ENCODE peak calls at places on chromosomes 13 and 19, in nine cellular contexts. F is lung, S is endothelial cell of umbilical vein, Y is tibial nerve, I is body of pancreas, Z is thoracic aorta, J is Peyer's patch, D is astrocyte of the spinal cord, V is uterus. M is an unnamed sample.

GRCh38 chr13:51311957-51312520 is 27.5 kb upstream of the SERPINE3 start:
- DNase-seq in S (no peak), Z (no peak), V (no peak), D (no peak), I (no peak), F (no peak), J (no peak), Y (no peak), M (no peak)

GRCh38 chr19:18741124-18741493 is 50.0 kb downstream of the COMP start:
- DNase-seq in D (no peak), Z (no peak), Y (no peak), S (no peak), I (peak; percentile 35), V (no peak), J (no peak), F (no peak), M (no peak)

GRCh38 chr13:29483211-29483610 is 112.3 kb downstream of the SLC7A1 start:
- DNase-seq in Z (no peak), J (no peak), F (peak; percentile 51), I (peak; percentile 82), D (no peak), V (no peak), S (no peak), Y (no peak), M (no peak)

GRCh38 chr13:38202730-38203129 is 146.9 kb upstream of the UFM1 start:
- DNase-seq in F (no peak), S (no peak), Z (no peak), V (no peak), D (peak; percentile 72), J (no peak), Y (no peak), I (no peak), M (no peak)

GRCh38 chr13:113740286-113740556 is 18.8 kb upstream of the TMEM255B start:
- DNase-seq in D (no peak), S (no peak), V (no peak), I (no peak), F (no peak), Z (no peak), Y (no peak), J (no peak), M (no peak)

GRCh38 chr13:24267283-24267682 is 42.1 kb upstream of the C1QTNF9 start:
- DNase-seq in Y (no peak), F (no peak), J (peak; percentile 43), Z (no peak), D (peak; percentile 13), V (no peak), I (no peak), S (no peak), M (no peak)

GRCh38 chr13:32150794-32151193 is 119.2 kb downstream of the FRY start:
- DNase-seq in I (peak; percentile 47), V (peak; percentile 89), Z (no peak), J (no peak), F (peak; percentile 32), D (peak; percentile 78), S (no peak), Y (peak; percentile 45), M (no peak)

GRCh38 chr19:31517466-31518180 is 168.4 kb upstream of the TSHZ3 start:
- DNase-seq in I (no peak), D (no peak), J (no peak), V (no peak), Z (no peak), Y (no peak), F (no peak), S (no peak), M (no peak)

GRCh38 chr19:14475251-14476073 is at the start of gene PTGER1:
- DNase-seq in S (no peak), Y (no peak), I (no peak), F (no peak), J (no peak), V (no peak), Z (no peak), D (peak; percentile 23), M (peak; percentile 69)

GRCh38 chr19:33638167-33639033 is 16.6 kb downstream of the CHST8 start:
- DNase-seq in F (no peak), S (no peak), I (no peak), Y (no peak), D (no peak), J (no peak), Z (no peak), V (no peak), M (no peak)

GRCh38 chr19:52943884-52944643 is 18.6 kb downstream of the ZNF816 start:
- DNase-seq in Y (no peak), J (no peak), F (no peak), S (no peak), Z (no peak), V (no peak), I (no peak), D (no peak), M (no peak)

GRCh38 chr19:28940751-28941500 is 272.0 kb downstream of the UQCRFS1 start:
- DNase-seq in D (peak; percentile 2), I (no peak), S (no peak), J (no peak), F (no peak), V (no peak), Y (no peak), Z (no peak), M (no peak)

GRCh38 chr13:75437582-75438318 is 44.2 kb downstream of the TBC1D4 start:
- DNase-seq in J (no peak), D (peak; percentile 73), S (no peak), I (no peak), F (no peak), Y (no peak), V (no peak), Z (no peak), M (no peak)

GRCh38 chr19:7304200-7304599 is 10.0 kb upstream of the INSR start:
- DNase-seq in F (no peak), Z (no peak), J (no peak), V (no peak), Y (no peak), D (no peak), S (no peak), I (no peak), M (no peak)

GRCh38 chr19:49570138-49570856 is 10.1 kb downstream of the NOSIP start:
- DNase-seq in Y (peak; percentile 72), F (peak; percentile 65), S (peak; percentile 80), J (peak; percentile 67), Z (no peak), I (peak; percentile 76), V (peak; percentile 43), D (peak; percentile 82), M (no peak)

GRCh38 chr13:111187879-111188643 is 73.0 kb downstream of the ARHGEF7 start:
- DNase-seq in S (peak; percentile 44), J (no peak), F (no peak), V (no peak), Y (no peak), D (peak; percentile 64), I (no peak), Z (no peak), M (no peak)

GRCh38 chr19:1062387-1063029 is 4.5 kb upstream of the ARHGAP45 start:
- DNase-seq in V (no peak), D (no peak), Z (no peak), Y (no peak), F (no peak), J (no peak), S (no peak), I (no peak), M (no peak)

GRCh38 chr13:84648069-84648640 is 765.9 kb upstream of the SLITRK1 start:
- DNase-seq in S (no peak), F (no peak), V (no peak), I (no peak), Y (no peak), D (no peak), Z (no peak), J (no peak), M (no peak)
- TF ChIP-seq CTCF in S (no peak), F (no peak), V (no peak), I (no peak), Y (no peak), D (no peak), Z (peak; percentile 15), J (no peak), M (peak; percentile 69)

DNA sequence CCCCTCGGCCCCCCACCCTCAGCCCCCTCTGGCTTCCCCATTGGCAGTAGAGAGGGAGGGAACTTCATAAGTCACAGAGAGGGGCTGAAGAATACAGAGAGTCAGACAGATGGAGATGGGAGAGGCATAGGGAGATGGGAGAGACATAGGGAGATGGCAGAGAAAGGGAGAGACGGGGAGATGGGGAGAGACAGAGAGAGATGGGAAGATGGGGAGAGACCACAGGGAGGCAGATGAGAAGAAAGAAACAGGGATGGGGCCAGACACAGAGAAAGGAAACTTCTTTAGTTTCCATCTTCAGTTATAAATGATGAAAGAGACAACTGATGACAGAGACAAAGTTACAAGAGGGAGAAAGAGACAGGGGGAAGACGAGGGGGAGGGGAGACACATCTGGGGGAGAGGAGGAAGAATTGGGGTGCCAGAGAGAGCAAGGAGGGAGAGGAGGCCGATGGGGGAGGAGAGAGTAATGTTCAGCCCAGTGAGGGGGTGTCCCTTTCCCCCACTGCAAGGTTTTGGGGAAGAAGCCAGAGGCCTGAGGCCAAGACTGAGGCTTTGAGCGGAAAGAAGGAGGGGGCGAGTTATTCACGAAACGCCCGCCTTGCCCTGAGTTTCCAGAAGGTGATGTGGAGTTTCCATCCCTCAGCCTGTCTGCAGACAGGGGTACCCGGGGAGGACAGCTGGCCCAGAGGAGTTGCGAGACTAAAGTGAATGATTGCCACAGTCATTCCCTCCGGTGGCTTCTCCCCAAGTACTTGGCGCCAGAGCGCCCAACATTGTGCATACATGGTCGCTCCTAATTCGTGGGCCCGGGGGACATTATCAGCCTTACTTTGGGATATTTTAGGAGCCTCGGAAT is 692 bp upstream of the PPAN start:
- DNase-seq in D (no peak), S (no peak), I (no peak), V (no peak), Y (no peak), Z (no peak), F (no peak), J (peak; percentile 44), M (no peak)
- H3K4me3 ChIP-seq in D (peak overlapping the region; percentile 16), S (no peak overlapping the region), I (no peak overlapping the region), V (peak overlapping the region; percentile 63), Y (peak overlapping the region; percentile 82), Z (peak overlapping the region; percentile 82), F (no peak overlapping the region), J (peak overlapping the region; percentile 86), M (peak overlapping the region; percentile 70)

GRCh38 chr13:69565334-69565733 is 542.3 kb upstream of the ATXN8OS start:
- DNase-seq in I (no peak), Z (no peak), V (no peak), S (peak; percentile 5), J (no peak), F (no peak), D (peak; percentile 67), Y (no peak), M (no peak)
- TF ChIP-seq CTCF in I (peak; percentile 20), Z (no peak), V (no peak), S (peak; percentile 18), J (peak; percentile 36), F (no peak), D (peak; percentile 44), Y (no peak), M (peak; percentile 57)

GRCh38 chr19:3121821-3122511 is 13.9 kb upstream of the GNA15 start:
- DNase-seq in V (no peak), J (no peak), I (no peak), Y (no peak), F (no peak), S (no peak), Z (no peak), D (no peak), M (no peak)
- H3K4me3 ChIP-seq in V (no peak overlapping the region), J (no peak overlapping the region), I (no peak overlapping the region), Y (no peak overlapping the region), F (no peak overlapping the region), S (no peak overlapping the region), Z (no peak overlapping the region), D (no peak overlapping the region), M (no peak overlapping the region)

M was measured in RWPE2.